ENCODE peak calls at places on chromosomes 6 and 20, in eight cellular contexts. J, X, P, U, Q, K, M and S are unnamed samples.

GRCh38 chr20:25692499-25692898 is 4.2 kb downstream of the ZNF337 start:
- DNase-seq in J (no peak), U (no peak), P (no peak), K (no peak), M (no peak), X (no peak), Q (peak; percentile 22), S (no peak)

GRCh38 chr6:3285049-3285639 is 26.4 kb downstream of the PSMG4 start:
- DNase-seq in Q (no peak), J (no peak), U (peak; percentile 42), K (peak; percentile 36), M (peak; percentile 48), X (no peak), P (no peak), S (no peak)

GRCh38 chr6:44487002-44487401 is 99.5 kb downstream of the CDC5L start:
- DNase-seq in Q (no peak), K (no peak), J (no peak), U (no peak), P (no peak), M (no peak), X (no peak), S (no peak)

GRCh38 chr6:98836962-98837944 is 2.9 kb downstream of the POU3F2 start:
- DNase-seq in P (no peak), X (no peak), U (no peak), K (peak; percentile 56), J (no peak), Q (no peak), M (no peak), S (no peak)

GRCh38 chr20:62770111-62770910 is 26.0 kb upstream of the MRGBP start:
- DNase-seq in P (no peak), J (no peak), M (no peak), K (no peak), Q (no peak), U (no peak), X (no peak), S (no peak)

GRCh38 chr6:118940770-118941169 is 5.8 kb upstream of the MCM9 start:
- DNase-seq in M (no peak), K (peak; percentile 31), P (no peak), J (no peak), Q (no peak), U (no peak), X (no peak), S (no peak)

GRCh38 chr6:25061289-25061945 is 125.7 kb upstream of the RIPOR2 start:
- DNase-seq in K (peak; percentile 46), U (no peak), Q (no peak), M (no peak), P (peak; percentile 63), X (peak; percentile 46), J (peak; percentile 7), S (no peak)

GRCh38 chr20:62641749-62642665 is at the start of gene SLCO4A1:
- DNase-seq in X (peak; percentile 93), J (peak; percentile 10), P (peak; percentile 81), Q (peak; percentile 25), K (peak; percentile 49), M (peak; percentile 52), U (no peak), S (no peak)

GRCh38 chr6:143135326-143135725 is 74.6 kb downstream of the AIG1 start:
- DNase-seq in X (no peak), P (no peak), Q (no peak), K (no peak), U (no peak), M (no peak), J (no peak), S (no peak)

GRCh38 chr6:150081702-150082101 is 12.8 kb upstream of the ULBP3 start:
- DNase-seq in M (no peak), K (no peak), U (no peak), P (no peak), X (peak; percentile 42), J (no peak), Q (no peak), S (no peak)

GRCh38 chr6:160028487-160029275 is 59.8 kb downstream of the IGF2R start:
- DNase-seq in P (no peak), K (no peak), M (no peak), U (no peak), X (no peak), J (no peak), Q (no peak), S (no peak)